ENCODE peak calls at places on chromosomes 3 and 15, in five cellular contexts. V is ovary, H is keratinocyte, F is Caco-2, C is body of pancreas. U is an unnamed sample. For H3K4me1, the result is how much of the 10 kb centered on the place peaks cover.

GRCh38 chr3:187918081-187918644 is 172.9 kb upstream of the BCL6 start:
- DNase-seq in V (no peak), H (no peak), F (no peak), C (no peak), U (no peak)

GRCh38 chr3:153753035-153753434 is 368.2 kb upstream of the ARHGEF26 start:
- DNase-seq in V (no peak), H (no peak), F (no peak), C (no peak), U (no peak)

GRCh38 chr3:5071061-5071460 is 51.0 kb upstream of the ARL8B start:
- DNase-seq in V (no peak), H (no peak), F (no peak), C (no peak), U (no peak)

GRCh38 chr3:51997935-51998596 is 2.4 kb upstream of the RPL29 start:
- DNase-seq in V (no peak), H (no peak), F (peak), C (no peak), U (no peak)

GRCh38 chr3:45817788-45818523 is 21.6 kb upstream of the SLC6A20 start:
- DNase-seq in V (peak), H (peak), F (peak), C (peak), U (no peak)

GRCh38 chr3:155428558-155428957 is 135.1 kb upstream of the STRIT1 start:
- DNase-seq in V (no peak), H (peak), F (no peak), C (no peak), U (no peak)

GRCh38 chr3:162087361-162087760 is 590.8 kb downstream of the OTOL1 start:
- DNase-seq in V (no peak), H (no peak), F (no peak), C (no peak), U (no peak)

GRCh38 chr3:29170894-29171582 is 109.8 kb upstream of the RBMS3 start:
- DNase-seq in V (no peak), H (no peak), F (peak), C (no peak), U (no peak)

GRCh38 chr3:197748597-197749314 is 927 bp upstream of the FYTTD1 start:
- DNase-seq in V (no peak), H (no peak), F (no peak), C (no peak), U (no peak)

GRCh38 chr3:7382293-7383033 is 521.5 kb downstream of the GRM7 start:
- DNase-seq in V (no peak), H (no peak), F (no peak), C (peak), U (no peak)

GRCh38 chr3:100040446-100040845 is 73.9 kb downstream of the FILIP1L start:
- DNase-seq in V (peak), H (no peak), F (no peak), C (peak), U (no peak)

GRCh38 chr15:56765252-56765651 is 31.9 kb upstream of the ZNF280D start:
- DNase-seq in V (no peak), H (no peak), F (no peak), C (no peak), U (no peak)

GRCh38 chr3:13613343-13614190 is 64.6 kb downstream of the FBLN2 start:
- DNase-seq in V (no peak), H (no peak), F (no peak), C (no peak), U (no peak)

GRCh38 chr3:14245822-14246221 is 67.2 kb downstream of the LSM3 start:
- DNase-seq in V (no peak), H (no peak), F (no peak), C (no peak), U (no peak)

GRCh38 chr3:30628931-30629590 is 22.7 kb downstream of the TGFBR2 start:
- DNase-seq in V (no peak), H (no peak), F (peak), C (peak), U (no peak)

GRCh38 chr3:81380234-81380633 is 381.2 kb downstream of the GBE1 start:
- DNase-seq in V (no peak), H (no peak), F (no peak), C (no peak), U (no peak)

GRCh38 chr15:54962637-54963036 is 234.1 kb downstream of the RSL24D1 start:
- DNase-seq in V (no peak), H (no peak), F (no peak), C (no peak), U (no peak)

GRCh38 chr15:62124176-62124952 is 40.7 kb downstream of the C2CD4B start:
- DNase-seq in V (no peak), H (no peak), F (no peak), C (no peak), U (no peak)

GRCh38 chr3:120102674-120103073 is 8.4 kb upstream of the GSK3B start:
- DNase-seq in V (no peak), H (no peak), F (no peak), C (peak), U (no peak)

GRCh38 chr15:74782596-74783071 is 754 bp downstream of the CSK start:
- DNase-seq in V (no peak), H (no peak), F (no peak), C (no peak), U (no peak)

GRCh38 chr15:37095993-37096877 is 4.1 kb downstream of the MEIS2 start:
- DNase-seq in V (peak), H (no peak), F (no peak), C (no peak), U (no peak)

GRCh38 chr15:66692808-66693596 is 9.0 kb upstream of the SMAD6 start:
- DNase-seq in V (no peak), H (no peak), F (no peak), C (no peak), U (no peak)

GRCh38 chr15:68650901-68651709 is 72.3 kb downstream of the CORO2B start:
- DNase-seq in V (peak), H (no peak), F (peak), C (peak), U (peak)

GRCh38 chr3:29144361-29144760 is 136.5 kb upstream of the RBMS3 start:
- DNase-seq in V (no peak), H (no peak), F (no peak), C (no peak), U (no peak)

GRCh38 chr3:140748903-140749302 is 71.0 kb downstream of the TRIM42 start:
- DNase-seq in V (no peak), H (peak), F (no peak), C (no peak), U (no peak)

GRCh38 chr3:11145888-11146287 is 8.4 kb upstream of the HRH1 start:
- DNase-seq in V (no peak), H (no peak), F (no peak), C (no peak), U (no peak)

DNA sequence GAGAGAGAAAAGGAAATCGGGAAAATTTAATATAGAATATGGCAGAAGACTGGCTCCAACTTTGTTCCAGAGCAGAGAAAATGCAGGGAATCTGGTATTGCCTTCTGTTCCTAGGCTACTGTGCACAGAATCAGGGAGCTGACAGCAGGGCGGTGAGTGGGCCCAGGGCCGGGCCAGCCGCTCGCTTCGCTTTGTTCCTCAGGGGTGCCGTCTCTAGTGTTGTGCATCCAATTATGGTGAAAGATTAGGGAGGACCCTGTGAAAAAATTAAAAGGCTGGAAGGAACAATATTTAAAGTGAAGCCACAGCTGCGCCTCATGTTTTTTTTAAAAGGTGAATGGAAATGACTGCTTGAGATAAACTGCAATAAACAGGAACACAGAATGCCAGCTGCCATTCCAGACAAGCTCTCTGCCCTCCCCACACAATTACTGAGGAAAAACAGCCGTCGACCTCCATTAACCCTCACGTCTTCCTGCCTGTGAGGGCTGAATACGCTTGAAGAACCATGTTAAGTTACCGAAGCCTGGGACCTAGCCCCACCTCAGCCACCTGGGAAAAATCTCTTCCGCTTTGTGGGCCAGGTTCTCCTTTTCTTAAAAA is 132.0 kb upstream of the IL12A start:
- DNase-seq in V (no peak), H (no peak), F (no peak), C (no peak), U (no peak)
- H3K4me1 ChIP-seq in V (under half), H (half or more), F (under half), C (under half), U (under half)

GRCh38 chr3:127886276-127886862 is 28.7 kb upstream of the KBTBD12 start:
- DNase-seq in V (no peak), H (no peak), F (no peak), C (no peak), U (no peak)
- H3K4me1 ChIP-seq in V (under half), H (under half), F (under half), C (under half), U (under half)

GRCh38 chr3:127404614-127405598 is 117.1 kb upstream of the PRR20G start:
- DNase-seq in V (peak), H (no peak), F (no peak), C (no peak), U (no peak)

GRCh38 chr3:127407026-127407939 is 119.4 kb upstream of the PRR20G start:
- DNase-seq in V (peak), H (no peak), F (no peak), C (no peak), U (peak)

GRCh38 chr3:127406309-127407025 is 118.6 kb upstream of the PRR20G start:
- DNase-seq in V (peak), H (peak), F (peak), C (no peak), U (peak)

GRCh38 chr3:127403795-127404194 is 115.9 kb upstream of the PRR20G start:
- DNase-seq in V (no peak), H (no peak), F (no peak), C (no peak), U (no peak)

GRCh38 chr3:127405791-127406190 is 117.9 kb upstream of the PRR20G start:
- DNase-seq in V (peak), H (no peak), F (no peak), C (no peak), U (no peak)
- H3K4me1 ChIP-seq in V (under half), H (under half), F (under half), C (under half), U (under half)

GRCh38 chr3:170977911-170978310 is 48.6 kb downstream of the SLC2A2 start:
- DNase-seq in V (no peak), H (no peak), F (no peak), C (no peak), U (no peak)
- H3K4me1 ChIP-seq in V (under half), H (under half), F (under half), C (under half), U (under half)

GRCh38 chr3:180018588-180018987 is 18.1 kb downstream of the PEX5L start:
- DNase-seq in V (no peak), H (no peak), F (no peak), C (no peak), U (no peak)

GRCh38 chr3:180011927-180012326 is 24.8 kb downstream of the PEX5L start:
- DNase-seq in V (no peak), H (no peak), F (no peak), C (no peak), U (no peak)

GRCh38 chr3:180017846-180018245 is 18.9 kb downstream of the PEX5L start:
- DNase-seq in V (no peak), H (no peak), F (no peak), C (no peak), U (no peak)
- H3K4me1 ChIP-seq in V (under half), H (under half), F (under half), C (under half), U (under half)

GRCh38 chr3:62667714-62668113 is 207.5 kb downstream of the CADPS start:
- DNase-seq in V (no peak), H (no peak), F (no peak), C (no peak), U (no peak)

GRCh38 chr3:62665627-62666433 is 209.4 kb downstream of the CADPS start:
- DNase-seq in V (peak), H (peak), F (peak), C (peak), U (peak)

GRCh38 chr3:62659660-62660059 is 215.6 kb downstream of the CADPS start:
- DNase-seq in V (no peak), H (no peak), F (no peak), C (no peak), U (no peak)

DNA sequence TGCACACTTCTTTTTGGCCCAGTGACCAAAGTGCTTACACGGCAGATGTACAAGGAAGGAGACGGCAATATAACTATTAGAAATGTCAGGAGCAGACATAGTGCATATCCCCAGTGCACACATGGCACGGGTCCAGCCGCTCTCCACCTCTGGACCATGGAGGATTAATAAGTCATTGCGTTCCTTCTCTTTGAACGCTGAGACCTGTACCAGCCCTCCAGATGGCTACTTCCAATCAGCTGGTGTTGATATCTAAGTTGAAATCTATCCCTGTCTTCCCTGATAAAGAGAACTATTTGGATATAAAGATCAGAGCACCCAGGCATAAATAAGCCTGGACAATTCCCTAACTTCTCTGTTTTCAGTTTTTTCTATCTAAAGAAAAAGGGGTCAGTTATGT is 212.5 kb downstream of the CADPS start:
- DNase-seq in V (no peak), H (no peak), F (no peak), C (no peak), U (no peak)
- H3K4me1 ChIP-seq in V (under half), H (under half), F (under half), C (under half), U (under half)

DNA sequence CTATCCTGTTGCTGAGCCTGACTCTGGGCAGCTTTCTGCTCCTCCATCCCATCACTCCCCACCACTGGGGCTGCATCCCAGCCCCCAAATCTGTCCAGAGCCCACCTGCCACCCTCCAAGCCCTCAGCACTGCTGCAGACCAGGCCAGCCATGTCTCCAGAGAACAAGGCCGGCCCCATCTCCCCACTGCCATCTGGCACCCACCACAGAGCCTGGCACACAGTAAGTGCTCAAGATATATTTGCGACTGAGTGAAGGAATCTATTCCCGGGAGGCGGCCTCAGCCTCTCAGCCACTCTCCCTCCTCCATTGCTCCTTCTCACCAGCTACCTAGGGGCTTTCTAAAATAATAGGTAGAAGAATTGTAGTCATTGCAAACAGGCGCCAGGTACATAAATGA is 4.8 kb downstream of the PLXND1 start:
- DNase-seq in V (no peak), H (no peak), F (no peak), C (no peak), U (no peak)
- H3K4me1 ChIP-seq in V (under half), H (under half), F (under half), C (half or more), U (under half)